ENCODE peak calls at places on chromosomes 2 and 18, in nine cellular contexts. T is transverse colon, S is ovary, N is heart left ventricle, H is stomach, Q is K562, C is prostate gland, Z is Peyer's patch, L is IMR-90. I is an unnamed sample. For H3K4me1 and H3K27me3, the result is how much of the 10 kb centered on the place peaks cover.

GRCh38 chr2:241226723-241227634 is 38.5 kb downstream of the ANO7 start:
- DNase-seq in T (no peak), S (no peak), N (no peak), H (no peak), Q (no peak), C (no peak), Z (no peak), L (peak), I (no peak)

GRCh38 chr18:77147418-77147852 is 14.9 kb upstream of the MBP start:
- DNase-seq in T (no peak), S (no peak), N (no peak), H (no peak), Q (no peak), C (no peak), Z (no peak), L (peak), I (peak)

GRCh38 chr2:33015421-33016142 is 68.8 kb downstream of the LTBP1 start:
- DNase-seq in T (peak), S (no peak), N (no peak), H (no peak), Q (no peak), C (no peak), Z (peak), L (peak), I (no peak)

GRCh38 chr18:21997207-21998143 is 171.9 kb upstream of the GATA6 start:
- DNase-seq in T (no peak), S (peak), N (no peak), H (no peak), Q (peak), C (no peak), Z (no peak), L (peak), I (no peak)

GRCh38 chr2:230346921-230347533 is 20.0 kb downstream of the SP140L start:
- DNase-seq in T (no peak), S (no peak), N (no peak), H (no peak), Q (no peak), C (peak), Z (no peak), L (peak), I (no peak)

GRCh38 chr2:17276220-17276619 is 242.0 kb downstream of the RAD51AP2 start:
- DNase-seq in T (no peak), S (no peak), N (no peak), H (no peak), Q (no peak), C (no peak), Z (no peak), L (no peak), I (no peak)

GRCh38 chr2:134324942-134325341 is 71.1 kb downstream of the MGAT5 start:
- DNase-seq in T (no peak), S (no peak), N (no peak), H (no peak), Q (no peak), C (no peak), Z (no peak), L (no peak), I (no peak)

GRCh38 chr2:84527137-84528129 is 11.1 kb downstream of the DNAH6 start:
- DNase-seq in T (no peak), S (no peak), N (no peak), H (no peak), Q (no peak), C (peak), Z (no peak), L (no peak), I (no peak)

GRCh38 chr2:210180494-210180893 is 9.3 kb upstream of the KANSL1L start:
- DNase-seq in T (no peak), S (no peak), N (no peak), H (no peak), Q (no peak), C (no peak), Z (no peak), L (no peak), I (no peak)

GRCh38 chr2:20050104-20050711 is 1.2 kb downstream of the LAPTM4A start:
- DNase-seq in T (peak), S (no peak), N (no peak), H (no peak), Q (peak), C (peak), Z (peak), L (peak), I (no peak)

GRCh38 chr18:8771930-8772329 is 66.6 kb downstream of the MTCL1 start:
- DNase-seq in T (peak), S (no peak), N (peak), H (peak), Q (peak), C (no peak), Z (peak), L (no peak), I (peak)

GRCh38 chr2:226707500-226707899 is 92.1 kb downstream of the IRS1 start:
- DNase-seq in T (no peak), S (no peak), N (no peak), H (no peak), Q (no peak), C (no peak), Z (no peak), L (peak), I (no peak)

GRCh38 chr2:240429341-240429871 is 6.1 kb upstream of the GPC1 start:
- DNase-seq in T (no peak), S (no peak), N (peak), H (peak), Q (no peak), C (no peak), Z (peak), L (no peak), I (peak)

GRCh38 chr2:84493494-84493893 is 22.8 kb upstream of the DNAH6 start:
- DNase-seq in T (no peak), S (no peak), N (no peak), H (no peak), Q (no peak), C (no peak), Z (no peak), L (peak), I (no peak)

GRCh38 chr18:13280066-13280795 is 61.7 kb downstream of the LDLRAD4 start:
- DNase-seq in T (no peak), S (no peak), N (peak), H (no peak), Q (no peak), C (no peak), Z (peak), L (no peak), I (no peak)

GRCh38 chr2:219249203-219249980 is 3.7 kb upstream of the TUBA4B start:
- DNase-seq in T (peak), S (peak), N (peak), H (peak), Q (peak), C (peak), Z (peak), L (peak), I (peak)

GRCh38 chr2:119230630-119231185 is 7.1 kb downstream of the STEAP3 start:
- DNase-seq in T (no peak), S (no peak), N (no peak), H (no peak), Q (no peak), C (no peak), Z (no peak), L (peak), I (no peak)

GRCh38 chr2:179106342-179107178 is 56.6 kb upstream of the CCDC141 start:
- DNase-seq in T (no peak), S (no peak), N (peak), H (peak), Q (peak), C (peak), Z (peak), L (peak), I (peak)

GRCh38 chr2:123840016-123840415 is 185.1 kb upstream of the CNTNAP5 start:
- DNase-seq in T (no peak), S (no peak), N (no peak), H (no peak), Q (no peak), C (no peak), Z (no peak), L (no peak), I (no peak)

GRCh38 chr18:31657823-31658669 is 26.3 kb downstream of the B4GALT6 start:
- DNase-seq in T (no peak), S (no peak), N (no peak), H (no peak), Q (peak), C (no peak), Z (no peak), L (no peak), I (no peak)

GRCh38 chr2:111898703-111899514 is 502 bp downstream of the MERTK start:
- DNase-seq in T (no peak), S (peak), N (peak), H (peak), Q (no peak), C (peak), Z (peak), L (no peak), I (peak)

GRCh38 chr2:111896576-111896975 is 1.8 kb upstream of the MERTK start:
- DNase-seq in T (no peak), S (no peak), N (no peak), H (no peak), Q (peak), C (peak), Z (no peak), L (no peak), I (no peak)

GRCh38 chr2:111896007-111896406 is 2.4 kb upstream of the MERTK start:
- DNase-seq in T (peak), S (no peak), N (peak), H (no peak), Q (peak), C (no peak), Z (no peak), L (no peak), I (no peak)

GRCh38 chr2:111897630-111897923 is 830 bp upstream of the MERTK start:
- DNase-seq in T (no peak), S (no peak), N (no peak), H (no peak), Q (no peak), C (no peak), Z (no peak), L (no peak), I (no peak)

DNA sequence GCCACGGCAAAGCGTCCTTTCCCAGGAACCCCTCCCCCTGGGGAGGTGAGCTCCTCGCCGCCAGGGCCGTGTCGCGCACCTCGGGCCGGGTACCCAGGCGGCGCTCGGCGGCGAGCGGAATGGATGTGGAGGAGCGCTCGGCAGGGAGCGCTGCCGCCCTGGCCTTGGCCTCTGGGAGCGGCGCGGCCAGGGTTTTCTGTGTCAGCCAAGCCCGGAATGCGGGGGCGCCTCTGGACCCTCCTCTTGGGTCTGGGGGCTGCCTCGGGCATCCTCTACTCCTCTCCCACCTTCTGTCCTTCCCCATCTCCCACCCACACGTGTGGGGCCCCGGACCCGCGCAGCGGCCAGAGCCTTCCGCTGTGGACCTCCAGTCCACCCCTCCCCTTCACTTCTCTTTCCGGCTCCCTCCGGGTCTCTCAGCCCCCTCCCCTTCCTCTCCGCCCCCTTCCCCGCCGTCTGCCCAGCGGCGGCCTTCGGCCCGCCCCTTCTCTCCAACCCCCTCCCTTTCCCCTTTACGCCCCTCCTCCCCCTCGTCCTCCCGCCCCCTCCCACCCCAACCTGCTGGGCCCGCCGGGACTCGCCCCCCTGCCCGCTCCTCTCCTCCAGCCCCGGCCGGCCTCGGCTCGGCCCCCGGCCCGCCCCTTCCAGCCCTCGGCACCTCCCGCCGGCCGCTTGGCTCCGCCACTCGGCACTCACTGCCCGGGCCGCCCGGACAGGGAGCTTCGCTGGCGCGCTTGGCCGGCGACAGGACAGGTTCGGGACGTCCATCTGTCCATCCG is at the start of gene MERTK:
- DNase-seq in T (peak), S (peak), N (peak), H (peak), Q (peak), C (peak), Z (peak), L (peak), I (peak)
- TF ChIP-seq POLR2A in T (peak), S (peak), N (no peak), H (no peak), Q (peak), C (peak), Z (peak), L (no peak), I (no peak)

GRCh38 chr2:85703329-85703728 is 9.2 kb downstream of the GNLY start:
- DNase-seq in T (no peak), S (no peak), N (no peak), H (no peak), Q (no peak), C (no peak), Z (no peak), L (no peak), I (no peak)
- H3K4me1 ChIP-seq in T (under half), S (under half), N (under half), H (under half), Q (under half), C (under half), Z (under half), L (under half), I (under half)

GRCh38 chr2:11658208-11658607 is 11.8 kb downstream of the NTSR2 start:
- DNase-seq in T (no peak), S (no peak), N (no peak), H (no peak), Q (peak), C (no peak), Z (no peak), L (no peak), I (peak)
- H3K27me3 ChIP-seq in T (under half), S (under half), N (under half), H (under half), Q (under half), C (under half), Z (under half), L (half or more), I (under half)

GRCh38 chr2:157722580-157723234 is 94.0 kb upstream of the ACVR1C start:
- DNase-seq in T (no peak), S (no peak), N (no peak), H (no peak), Q (peak), C (no peak), Z (no peak), L (peak), I (no peak)

GRCh38 chr2:157727693-157728092 is 99.0 kb upstream of the ACVR1C start:
- DNase-seq in T (no peak), S (no peak), N (no peak), H (no peak), Q (no peak), C (no peak), Z (no peak), L (no peak), I (no peak)

GRCh38 chr2:157720504-157720903 is 91.8 kb upstream of the ACVR1C start:
- DNase-seq in T (no peak), S (no peak), N (no peak), H (no peak), Q (no peak), C (no peak), Z (no peak), L (no peak), I (no peak)

GRCh38 chr2:157726946-157727345 is 98.3 kb upstream of the ACVR1C start:
- DNase-seq in T (no peak), S (no peak), N (no peak), H (no peak), Q (no peak), C (no peak), Z (no peak), L (no peak), I (no peak)

DNA sequence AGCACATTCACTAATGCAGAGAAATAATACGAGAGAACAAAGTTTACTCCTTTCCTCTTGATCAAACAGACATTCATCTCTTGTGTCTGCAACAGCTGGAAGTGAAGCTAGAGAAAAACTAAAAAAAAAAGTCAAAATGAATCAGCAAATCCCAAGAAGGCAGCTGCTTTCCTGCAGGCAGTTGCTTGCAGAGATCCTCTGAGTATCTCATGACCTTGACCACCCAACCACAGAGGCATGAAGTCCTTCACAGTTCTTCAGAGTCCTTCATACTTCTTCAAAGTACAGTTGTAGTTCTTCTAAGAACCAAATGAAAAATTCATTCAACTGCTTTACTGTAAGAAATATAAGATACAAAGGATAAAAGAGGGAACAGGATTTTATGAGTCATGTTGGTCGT is 97.2 kb upstream of the ACVR1C start:
- DNase-seq in T (no peak), S (no peak), N (no peak), H (no peak), Q (peak), C (no peak), Z (no peak), L (peak), I (no peak)
- TF ChIP-seq POLR2A in T (no peak), S (no peak), N (no peak), H (no peak), Q (no peak), C (no peak), Z (no peak), L (no peak), I (no peak)

GRCh38 chr2:37767051-37767450 is 95.6 kb upstream of the CDC42EP3 start:
- DNase-seq in T (no peak), S (no peak), N (no peak), H (no peak), Q (no peak), C (no peak), Z (no peak), L (no peak), I (no peak)
- H3K4me1 ChIP-seq in T (under half), S (under half), N (under half), H (under half), Q (under half), C (under half), Z (under half), L (under half), I (half or more)

GRCh38 chr2:199228887-199229819 is 228.6 kb downstream of the SATB2 start:
- DNase-seq in T (no peak), S (no peak), N (no peak), H (no peak), Q (peak), C (no peak), Z (no peak), L (peak), I (no peak)
- H3K27me3 ChIP-seq in T (under half), S (under half), N (under half), H (under half), Q (under half), C (under half), Z (under half), L (under half), I (under half)

GRCh38 chr2:233084488-233084887 is 24.3 kb downstream of the INPP5D start:
- DNase-seq in T (peak), S (peak), N (peak), H (peak), Q (no peak), C (peak), Z (peak), L (no peak), I (peak)
- TF ChIP-seq POLR2A in T (no peak), S (no peak), N (no peak), H (no peak), Q (no peak), C (no peak), Z (no peak), L (no peak), I (no peak)

DNA sequence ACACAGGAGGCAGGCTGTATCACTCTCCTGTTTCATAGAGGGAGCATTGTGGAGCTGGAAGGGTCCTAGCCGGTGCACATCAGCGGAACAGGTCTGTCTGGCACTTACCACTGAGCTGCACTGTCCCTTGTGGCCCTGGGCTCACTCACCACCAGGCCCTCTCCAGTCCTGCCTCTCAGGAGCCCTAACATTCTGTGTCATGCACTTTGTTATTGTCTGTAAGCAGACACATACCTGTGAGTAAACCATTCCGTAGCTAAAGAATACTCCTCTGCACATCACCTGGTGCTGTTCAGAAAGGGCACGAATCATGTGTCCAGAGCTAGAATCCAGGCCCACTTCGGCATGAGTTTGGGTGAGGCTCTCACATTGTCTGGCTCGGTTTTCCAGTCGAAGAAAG is 93.6 kb downstream of the CRIM1 start:
- DNase-seq in T (no peak), S (no peak), N (no peak), H (no peak), Q (no peak), C (no peak), Z (no peak), L (no peak), I (no peak)
- H3K4me1 ChIP-seq in T (under half), S (under half), N (half or more), H (under half), Q (under half), C (under half), Z (under half), L (under half), I (under half)